ENCODE peak calls at places on chromosomes 6 and 20, in four cellular contexts. One of them, this sample, is unnamed.

GRCh38 chr6:52551483-52552277 is 25.2 kb downstream of the TRAM2 start:
- DNase-seq in naive thymus-derived CD8-positive, alpha-beta T cell: no peak
- DNase-seq in NCI-H345: peak; percentile 94
- DNase-seq in NCI-H1694 treated with DMSO at 0.1 percent for 48 hours: no peak
- DNase-seq in this sample: peak; percentile 58

GRCh38 chr20:2804921-2805681 is 4.7 kb upstream of the CPXM1 start:
- DNase-seq in NCI-H345: no peak
- DNase-seq in NCI-H1694 treated with DMSO at 0.1 percent for 48 hours: no peak
- DNase-seq in naive thymus-derived CD8-positive, alpha-beta T cell: no peak
- DNase-seq in this sample: no peak

GRCh38 chr6:104404377-104404776 is 455.3 kb downstream of the HACE1 start:
- DNase-seq in NCI-H345: no peak
- DNase-seq in naive thymus-derived CD8-positive, alpha-beta T cell: no peak
- DNase-seq in NCI-H1694 treated with DMSO at 0.1 percent for 48 hours: no peak
- DNase-seq in this sample: no peak

GRCh38 chr6:53938810-53939209 is 144.0 kb downstream of the LRRC1 start:
- DNase-seq in NCI-H1694 treated with DMSO at 0.1 percent for 48 hours: no peak
- DNase-seq in NCI-H345: no peak
- DNase-seq in naive thymus-derived CD8-positive, alpha-beta T cell: no peak
- DNase-seq in this sample: no peak

GRCh38 chr6:163665464-163665863 is 250.9 kb downstream of the QKI start:
- DNase-seq in naive thymus-derived CD8-positive, alpha-beta T cell: no peak
- DNase-seq in NCI-H1694 treated with DMSO at 0.1 percent for 48 hours: no peak
- DNase-seq in NCI-H345: no peak
- DNase-seq in this sample: no peak

GRCh38 chr20:40218296-40218955 is 470.6 kb downstream of the MAFB start:
- DNase-seq in NCI-H345: no peak
- DNase-seq in NCI-H1694 treated with DMSO at 0.1 percent for 48 hours: no peak
- DNase-seq in naive thymus-derived CD8-positive, alpha-beta T cell: no peak
- DNase-seq in this sample: no peak

GRCh38 chr6:72770959-72771358 is 149.1 kb downstream of the KCNQ5 start:
- DNase-seq in NCI-H1694 treated with DMSO at 0.1 percent for 48 hours: no peak
- DNase-seq in naive thymus-derived CD8-positive, alpha-beta T cell: no peak
- DNase-seq in NCI-H345: no peak
- DNase-seq in this sample: no peak

GRCh38 chr6:138410972-138411667 is 7.1 kb downstream of the HEBP2 start:
- DNase-seq in NCI-H345: no peak
- DNase-seq in naive thymus-derived CD8-positive, alpha-beta T cell: no peak
- DNase-seq in NCI-H1694 treated with DMSO at 0.1 percent for 48 hours: no peak
- DNase-seq in this sample: no peak

GRCh38 chr6:149190228-149190831 is 127.2 kb upstream of the TAB2 start:
- DNase-seq in NCI-H345: no peak
- DNase-seq in NCI-H1694 treated with DMSO at 0.1 percent for 48 hours: no peak
- DNase-seq in naive thymus-derived CD8-positive, alpha-beta T cell: peak; percentile 70
- DNase-seq in this sample: no peak

GRCh38 chr20:53579581-53580375 is 13.9 kb downstream of the ZNF217 start:
- DNase-seq in naive thymus-derived CD8-positive, alpha-beta T cell: no peak
- DNase-seq in NCI-H345: no peak
- DNase-seq in NCI-H1694 treated with DMSO at 0.1 percent for 48 hours: no peak
- DNase-seq in this sample: no peak

GRCh38 chr6:41497994-41498393 is 48.2 kb upstream of the FOXP4 start:
- DNase-seq in NCI-H345: no peak
- DNase-seq in NCI-H1694 treated with DMSO at 0.1 percent for 48 hours: no peak
- DNase-seq in naive thymus-derived CD8-positive, alpha-beta T cell: no peak
- DNase-seq in this sample: no peak

GRCh38 chr20:34768105-34768504 is 57.3 kb downstream of the NCOA6 start:
- DNase-seq in NCI-H345: no peak
- DNase-seq in naive thymus-derived CD8-positive, alpha-beta T cell: no peak
- DNase-seq in NCI-H1694 treated with DMSO at 0.1 percent for 48 hours: no peak
- DNase-seq in this sample: no peak

This sample was measured in DMS 273 treated with DMSO at 0.1 percent for 48 hours.